ENCODE peak calls at places on chromosomes 16 and 17, in ten cellular contexts. T is mesenteric fat pad; M is iPS-NIHi11; R is activated CD8-positive, alpha-beta memory T cell treated with anti-CD3 and anti-CD28 coated beads, Interleukin-2, amount 10 ng/mL, durations not matched to agents 7 days and 5 days; O is GM20000; V is CD8-positive, alpha-beta memory T cell; J is Calu3; A is hepatocyte; Z is stimulated activated CD8-positive, alpha-beta memory T cell treated with anti-CD3 and anti-CD28 coated beads, Interleukin-7, amount 100 ng/mL, for 24 hours; X is colonic mucosa. S is an unnamed sample.
A peak's percentile ranks its signal among the peaks of the same experiment; 100 is the strongest.

GRCh38 chr17:80219777-80220708 is at the start of the genes SGSH and SLC26A11:
- DNase-seq in T (peak; percentile 93), M (peak; percentile 100), R (peak; percentile 70), O (peak; percentile 94), V (peak; percentile 53), J (peak; percentile 84), A (peak; percentile 92), Z (peak; percentile 48), X (peak; percentile 87), S (peak; percentile 74)

GRCh38 chr17:55487727-55488436 is 23.4 kb downstream of the SMIM36 start:
- DNase-seq in T (no peak), M (no peak), R (no peak), O (no peak), V (no peak), J (no peak), A (peak; percentile 40), Z (no peak), X (no peak), S (no peak)

GRCh38 chr16:48318630-48319029 is 66.6 kb downstream of the SIAH1 start:
- DNase-seq in T (no peak), M (peak; percentile 18), R (peak; percentile 52), O (peak; percentile 20), V (no peak), J (no peak), A (no peak), Z (no peak), X (no peak), S (peak; percentile 19)

GRCh38 chr17:74429604-74430384 is 2.1 kb upstream of the GPRC5C start:
- DNase-seq in T (no peak), M (peak; percentile 54), R (no peak), O (no peak), V (no peak), J (no peak), A (peak; percentile 76), Z (no peak), X (peak; percentile 69), S (no peak)

GRCh38 chr16:59899940-59900339 is 1165.8 kb upstream of the GOT2 start:
- DNase-seq in T (no peak), M (peak; percentile 10), R (no peak), O (no peak), V (no peak), J (no peak), A (no peak), Z (no peak), X (no peak), S (no peak)

GRCh38 chr16:4316103-4316731 is 350 bp downstream of the GLIS2 start:
- DNase-seq in T (no peak), M (peak; percentile 56), R (no peak), O (no peak), V (no peak), J (peak; percentile 48), A (peak; percentile 69), Z (no peak), X (no peak), S (no peak)

GRCh38 chr16:1981972-1982574 is 804 bp upstream of the NOXO1 start:
- DNase-seq in T (no peak), M (no peak), R (no peak), O (no peak), V (no peak), J (peak; percentile 91), A (no peak), Z (no peak), X (peak; percentile 83), S (no peak)

GRCh38 chr17:305090-305976 is 47.3 kb downstream of the RPH3AL start:
- DNase-seq in T (no peak), M (no peak), R (no peak), O (no peak), V (no peak), J (no peak), A (peak; percentile 23), Z (no peak), X (peak; percentile 41), S (no peak)

GRCh38 chr17:10116676-10117075 is 81.7 kb downstream of the GAS7 start:
- DNase-seq in T (no peak), M (no peak), R (no peak), O (no peak), V (no peak), J (no peak), A (no peak), Z (no peak), X (no peak), S (no peak)

GRCh38 chr16:84482951-84483881 is 21.2 kb downstream of the MEAK7 start:
- DNase-seq in T (peak; percentile 87), M (no peak), R (peak; percentile 26), O (no peak), V (no peak), J (no peak), A (no peak), Z (no peak), X (peak; percentile 15), S (no peak)

GRCh38 chr16:50555892-50556673 is 7.9 kb downstream of the NKD1 start:
- DNase-seq in T (no peak), M (no peak), R (no peak), O (no peak), V (no peak), J (no peak), A (no peak), Z (no peak), X (no peak), S (peak; percentile 10)

GRCh38 chr16:20916289-20916688 is 15.7 kb downstream of the LYRM1 start:
- DNase-seq in T (no peak), M (no peak), R (no peak), O (no peak), V (no peak), J (no peak), A (no peak), Z (no peak), X (no peak), S (no peak)

GRCh38 chr17:73262676-73263642 is 1.3 kb upstream of the CPSF4L start:
- DNase-seq in T (no peak), M (no peak), R (no peak), O (no peak), V (no peak), J (no peak), A (no peak), Z (no peak), X (no peak), S (no peak)

GRCh38 chr16:89035698-89036570 is 57.7 kb upstream of the ACSF3 start:
- DNase-seq in T (no peak), M (no peak), R (no peak), O (no peak), V (no peak), J (no peak), A (no peak), Z (no peak), X (no peak), S (no peak)

GRCh38 chr16:58051296-58051695 is 25.7 kb downstream of the MMP15 start:
- DNase-seq in T (no peak), M (no peak), R (no peak), O (no peak), V (no peak), J (no peak), A (no peak), Z (no peak), X (no peak), S (no peak)

GRCh38 chr16:28882476-28883180 is 4.3 kb downstream of the ATP2A1 start:
- DNase-seq in T (no peak), M (no peak), R (no peak), O (no peak), V (no peak), J (no peak), A (no peak), Z (no peak), X (no peak), S (no peak)

GRCh38 chr16:76583466-76583865 is 306.3 kb downstream of the CNTNAP4 start:
- DNase-seq in T (no peak), M (no peak), R (no peak), O (no peak), V (no peak), J (no peak), A (peak; percentile 65), Z (no peak), X (no peak), S (no peak)